ENCODE peak calls at places on chromosomes 3 and 15, in ten cellular contexts. Z is adrenal gland, C is uterus, X is stomach, M is body of pancreas, S is A549, I is tibial nerve, H is Peyer's patch, O is right lobe of liver, K is transverse colon. U is an unnamed sample.
A peak's percentile ranks its signal among the peaks of the same experiment; 100 is the strongest.

GRCh38 chr15:62164500-62165028 is 521 bp downstream of the C2CD4B start:
- DNase-seq in Z (no peak), C (no peak), X (no peak), M (no peak), S (peak; percentile 12), I (no peak), H (no peak), O (no peak), K (peak; percentile 15), U (peak; percentile 18)

GRCh38 chr3:169813757-169814517 is 1.2 kb upstream of the LRRC34 start:
- DNase-seq in Z (no peak), C (no peak), X (peak; percentile 46), M (peak; percentile 32), S (no peak), I (peak; percentile 8), H (peak; percentile 84), O (peak; percentile 29), K (peak; percentile 75), U (peak; percentile 37)

GRCh38 chr15:88918738-88919137 is 5.6 kb upstream of the MFGE8 start:
- DNase-seq in Z (no peak), C (peak; percentile 78), X (peak; percentile 45), M (peak; percentile 63), S (no peak), I (peak; percentile 71), H (no peak), O (no peak), K (peak; percentile 45), U (peak; percentile 18)

GRCh38 chr15:87201986-87202385 is 1054.6 kb downstream of the NTRK3 start:
- DNase-seq in Z (no peak), C (no peak), X (no peak), M (no peak), S (no peak), I (no peak), H (no peak), O (no peak), K (no peak), U (no peak)

GRCh38 chr3:44289882-44290462 is 48.3 kb downstream of the TOPAZ1 start:
- DNase-seq in Z (no peak), C (no peak), X (no peak), M (no peak), S (no peak), I (no peak), H (no peak), O (no peak), K (no peak), U (no peak)

GRCh38 chr3:141368925-141369794 is 856 bp downstream of the ZBTB38 start:
- DNase-seq in Z (no peak), C (no peak), X (no peak), M (no peak), S (no peak), I (no peak), H (no peak), O (no peak), K (no peak), U (no peak)

GRCh38 chr3:156581954-156582353 is 27.0 kb upstream of the SSR3 start:
- DNase-seq in Z (no peak), C (no peak), X (no peak), M (no peak), S (no peak), I (no peak), H (no peak), O (no peak), K (no peak), U (no peak)

GRCh38 chr3:172355836-172356235 is 92.4 kb downstream of the GHSR start:
- DNase-seq in Z (no peak), C (peak; percentile 51), X (peak; percentile 40), M (no peak), S (no peak), I (no peak), H (no peak), O (no peak), K (peak; percentile 24), U (no peak)

GRCh38 chr3:184229424-184230080 is at the start of gene VWA5B2:
- DNase-seq in Z (peak; percentile 83), C (peak; percentile 22), X (peak; percentile 73), M (peak; percentile 77), S (peak; percentile 80), I (no peak), H (peak; percentile 62), O (peak; percentile 59), K (peak; percentile 65), U (peak; percentile 76)

GRCh38 chr3:38454884-38455638 is 1.4 kb downstream of the ACVR2B start:
- DNase-seq in Z (peak; percentile 90), C (peak; percentile 79), X (peak; percentile 87), M (peak; percentile 91), S (peak; percentile 82), I (peak; percentile 64), H (peak; percentile 34), O (peak; percentile 86), K (peak; percentile 88), U (peak; percentile 79)

GRCh38 chr3:113000691-113001090 is 9.9 kb downstream of the GTPBP8 start:
- DNase-seq in Z (no peak), C (no peak), X (no peak), M (no peak), S (no peak), I (no peak), H (no peak), O (no peak), K (no peak), U (no peak)

GRCh38 chr3:117557469-117557868 is 847.9 kb downstream of the TUSC7 start:
- DNase-seq in Z (no peak), C (no peak), X (no peak), M (no peak), S (no peak), I (no peak), H (no peak), O (no peak), K (no peak), U (no peak)

GRCh38 chr3:71372369-71372768 is 211.2 kb downstream of the FOXP1 start:
- DNase-seq in Z (no peak), C (no peak), X (no peak), M (no peak), S (no peak), I (no peak), H (no peak), O (no peak), K (peak; percentile 34), U (no peak)

GRCh38 chr3:71371282-71371681 is 212.2 kb downstream of the FOXP1 start:
- DNase-seq in Z (no peak), C (no peak), X (no peak), M (no peak), S (no peak), I (no peak), H (no peak), O (no peak), K (no peak), U (no peak)

GRCh38 chr3:71374582-71374981 is 208.9 kb downstream of the FOXP1 start:
- DNase-seq in Z (no peak), C (no peak), X (no peak), M (no peak), S (no peak), I (no peak), H (no peak), O (no peak), K (no peak), U (no peak)

GRCh38 chr3:71370467-71370866 is 213.1 kb downstream of the FOXP1 start:
- DNase-seq in Z (no peak), C (no peak), X (no peak), M (no peak), S (no peak), I (no peak), H (no peak), O (no peak), K (no peak), U (peak; percentile 29)

GRCh38 chr3:71372911-71373637 is 210.5 kb downstream of the FOXP1 start:
- DNase-seq in Z (no peak), C (no peak), X (no peak), M (no peak), S (no peak), I (no peak), H (no peak), O (no peak), K (no peak), U (no peak)
- H3K4me3 ChIP-seq in Z (no peak overlapping the region), C (no peak overlapping the region), X (no peak overlapping the region), M (no peak overlapping the region), S (no peak overlapping the region), I (no peak overlapping the region), H (no peak overlapping the region), O (no peak overlapping the region), K (no peak overlapping the region), U (no peak overlapping the region)

DNA sequence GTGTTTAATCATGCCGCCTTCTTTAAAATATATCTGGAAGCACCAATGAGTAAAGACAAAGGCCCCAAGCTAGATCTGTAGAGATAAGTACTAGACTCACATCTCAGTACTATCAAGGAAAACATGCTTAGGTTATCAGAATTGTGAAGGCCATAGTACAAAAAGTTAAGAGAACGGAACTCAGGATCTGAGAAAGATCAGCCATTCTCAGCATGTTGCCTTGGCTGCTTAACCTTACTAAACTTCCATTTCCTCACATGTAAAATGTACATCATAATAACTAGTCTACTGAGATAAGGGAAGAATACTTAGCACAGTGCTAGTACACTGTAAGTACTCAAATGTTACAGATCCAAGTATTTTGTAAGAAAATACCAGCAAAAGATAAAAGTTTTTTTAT is 7.6 kb downstream of the DNAJC19 start:
- DNase-seq in Z (no peak), C (no peak), X (no peak), M (no peak), S (no peak), I (no peak), H (no peak), O (no peak), K (no peak), U (no peak)
- TF ChIP-seq POLR2A in Z (no peak), C (no peak), X (no peak), M (no peak), S (no peak), I (no peak), H (no peak), O (no peak), K (no peak), U (no peak)

GRCh38 chr15:56126409-56126808 is 117.3 kb downstream of the RFX7 start:
- DNase-seq in Z (no peak), C (no peak), X (no peak), M (no peak), S (no peak), I (no peak), H (no peak), O (no peak), K (no peak), U (no peak)

GRCh38 chr15:56128081-56128480 is 115.6 kb downstream of the RFX7 start:
- DNase-seq in Z (no peak), C (no peak), X (no peak), M (no peak), S (no peak), I (no peak), H (no peak), O (no peak), K (no peak), U (no peak)

GRCh38 chr15:56124391-56124790 is 119.3 kb downstream of the RFX7 start:
- DNase-seq in Z (no peak), C (no peak), X (no peak), M (no peak), S (no peak), I (no peak), H (no peak), O (no peak), K (no peak), U (no peak)
- H3K9me3 ChIP-seq in Z (peaks cover 8% of the 10 kb centered on the region), C (no peaks in the 10 kb centered on the region), X (peaks cover 14% of the 10 kb centered on the region), M (peaks cover 14% of the 10 kb centered on the region), S (peaks cover 64% of the 10 kb centered on the region), I (no peaks in the 10 kb centered on the region), H (no peaks in the 10 kb centered on the region), O (peaks cover 12% of the 10 kb centered on the region), K (peaks cover 21% of the 10 kb centered on the region), U (no peaks in the 10 kb centered on the region)

DNA sequence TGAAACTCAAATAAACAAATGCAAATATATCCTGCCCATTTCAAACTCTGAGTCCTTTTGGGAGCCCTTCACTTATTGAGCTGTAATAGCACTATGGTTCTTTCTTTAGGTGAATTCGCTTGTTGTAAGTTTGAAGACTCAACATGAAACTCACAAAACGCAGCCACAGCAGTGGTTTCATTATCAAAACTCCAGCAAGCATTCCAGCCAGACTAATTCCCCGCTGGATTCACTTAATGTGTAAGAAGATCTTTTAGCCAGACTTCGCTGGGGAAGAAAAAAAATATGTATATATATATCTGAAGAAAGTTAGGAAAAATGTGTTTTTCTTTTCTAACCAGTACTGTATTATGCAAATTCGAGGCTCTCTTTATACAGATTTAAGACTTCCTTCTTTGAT is 241.1 kb downstream of the WNT5A start:
- DNase-seq in Z (no peak), C (no peak), X (no peak), M (no peak), S (no peak), I (no peak), H (no peak), O (no peak), K (no peak), U (no peak)
- H3K4me3 ChIP-seq in Z (no peak overlapping the region), C (no peak overlapping the region), X (no peak overlapping the region), M (no peak overlapping the region), S (no peak overlapping the region), I (no peak overlapping the region), H (no peak overlapping the region), O (no peak overlapping the region), K (no peak overlapping the region), U (no peak overlapping the region)